ENCODE peak calls at places on chromosome 6, in eight cellular contexts. One of them, this sample, is unnamed.

GRCh38 chr6:127956260-127956888 is 55.5 kb upstream of the THEMIS start:
- DNase-seq in fibroblast of mammary gland: peak
- DNase-seq in central memory CD8-positive, alpha-beta T cell: no peak
- DNase-seq in SW480: no peak
- DNase-seq in thoracic aorta: no peak
- DNase-seq in T-helper 2 cell: no peak
- DNase-seq in NCI-H1105 treated with DMSO at 0.1 percent for 48 hours: no peak
- DNase-seq in NK-92 treated with Interleukin-12 subunit alpha and Interleukin-12 subunit beta, amount 100 ng/mL, for 24 hours: no peak
- DNase-seq in this sample: no peak

GRCh38 chr6:165186041-165186440 is 123.4 kb downstream of the C6orf118 start:
- DNase-seq in thoracic aorta: no peak
- DNase-seq in central memory CD8-positive, alpha-beta T cell: no peak
- DNase-seq in SW480: no peak
- DNase-seq in NCI-H1105 treated with DMSO at 0.1 percent for 48 hours: no peak
- DNase-seq in fibroblast of mammary gland: peak
- DNase-seq in NK-92 treated with Interleukin-12 subunit alpha and Interleukin-12 subunit beta, amount 100 ng/mL, for 24 hours: no peak
- DNase-seq in T-helper 2 cell: no peak
- DNase-seq in this sample: no peak

GRCh38 chr6:167652701-167653095 is 174.0 kb upstream of the AFDN start:
- DNase-seq in thoracic aorta: no peak
- DNase-seq in T-helper 2 cell: no peak
- DNase-seq in central memory CD8-positive, alpha-beta T cell: no peak
- DNase-seq in NK-92 treated with Interleukin-12 subunit alpha and Interleukin-12 subunit beta, amount 100 ng/mL, for 24 hours: no peak
- DNase-seq in fibroblast of mammary gland: no peak
- DNase-seq in SW480: no peak
- DNase-seq in NCI-H1105 treated with DMSO at 0.1 percent for 48 hours: no peak
- DNase-seq in this sample: no peak

GRCh38 chr6:110547266-110547964 is 71.0 kb upstream of the SLC22A16 start:
- DNase-seq in SW480: peak
- DNase-seq in T-helper 2 cell: no peak
- DNase-seq in NCI-H1105 treated with DMSO at 0.1 percent for 48 hours: no peak
- DNase-seq in central memory CD8-positive, alpha-beta T cell: no peak
- DNase-seq in thoracic aorta: no peak
- DNase-seq in NK-92 treated with Interleukin-12 subunit alpha and Interleukin-12 subunit beta, amount 100 ng/mL, for 24 hours: no peak
- DNase-seq in fibroblast of mammary gland: peak
- DNase-seq in this sample: no peak

GRCh38 chr6:106519460-106520394 is 109.6 kb downstream of the RTN4IP1 start:
- DNase-seq in SW480: peak
- DNase-seq in NK-92 treated with Interleukin-12 subunit alpha and Interleukin-12 subunit beta, amount 100 ng/mL, for 24 hours: peak
- DNase-seq in thoracic aorta: no peak
- DNase-seq in NCI-H1105 treated with DMSO at 0.1 percent for 48 hours: no peak
- DNase-seq in fibroblast of mammary gland: peak
- DNase-seq in central memory CD8-positive, alpha-beta T cell: peak
- DNase-seq in T-helper 2 cell: peak
- DNase-seq in this sample: peak

GRCh38 chr6:132219901-132220300 is 181.4 kb downstream of the MOXD1 start:
- DNase-seq in NCI-H1105 treated with DMSO at 0.1 percent for 48 hours: no peak
- DNase-seq in T-helper 2 cell: no peak
- DNase-seq in thoracic aorta: no peak
- DNase-seq in NK-92 treated with Interleukin-12 subunit alpha and Interleukin-12 subunit beta, amount 100 ng/mL, for 24 hours: no peak
- DNase-seq in SW480: no peak
- DNase-seq in central memory CD8-positive, alpha-beta T cell: no peak
- DNase-seq in fibroblast of mammary gland: no peak
- DNase-seq in this sample: no peak

GRCh38 chr6:83183082-83183828 is 9.8 kb downstream of the PGM3 start:
- DNase-seq in NCI-H1105 treated with DMSO at 0.1 percent for 48 hours: no peak
- DNase-seq in central memory CD8-positive, alpha-beta T cell: no peak
- DNase-seq in T-helper 2 cell: no peak
- DNase-seq in fibroblast of mammary gland: peak
- DNase-seq in thoracic aorta: no peak
- DNase-seq in NK-92 treated with Interleukin-12 subunit alpha and Interleukin-12 subunit beta, amount 100 ng/mL, for 24 hours: no peak
- DNase-seq in SW480: no peak
- DNase-seq in this sample: no peak

GRCh38 chr6:11078266-11078665 is 15.4 kb upstream of the SMIM13 start:
- DNase-seq in fibroblast of mammary gland: no peak
- DNase-seq in NCI-H1105 treated with DMSO at 0.1 percent for 48 hours: no peak
- DNase-seq in SW480: no peak
- DNase-seq in central memory CD8-positive, alpha-beta T cell: no peak
- DNase-seq in T-helper 2 cell: no peak
- DNase-seq in NK-92 treated with Interleukin-12 subunit alpha and Interleukin-12 subunit beta, amount 100 ng/mL, for 24 hours: no peak
- DNase-seq in thoracic aorta: no peak
- DNase-seq in this sample: no peak

GRCh38 chr6:136031982-136032381 is 180.5 kb downstream of the PDE7B start:
- DNase-seq in SW480: no peak
- DNase-seq in NCI-H1105 treated with DMSO at 0.1 percent for 48 hours: peak
- DNase-seq in NK-92 treated with Interleukin-12 subunit alpha and Interleukin-12 subunit beta, amount 100 ng/mL, for 24 hours: no peak
- DNase-seq in T-helper 2 cell: no peak
- DNase-seq in central memory CD8-positive, alpha-beta T cell: no peak
- DNase-seq in fibroblast of mammary gland: peak
- DNase-seq in thoracic aorta: no peak
- DNase-seq in this sample: no peak

GRCh38 chr6:105322499-105323231 is 80.2 kb downstream of the PREP start:
- DNase-seq in NK-92 treated with Interleukin-12 subunit alpha and Interleukin-12 subunit beta, amount 100 ng/mL, for 24 hours: no peak
- DNase-seq in central memory CD8-positive, alpha-beta T cell: no peak
- DNase-seq in NCI-H1105 treated with DMSO at 0.1 percent for 48 hours: no peak
- DNase-seq in fibroblast of mammary gland: no peak
- DNase-seq in thoracic aorta: no peak
- DNase-seq in T-helper 2 cell: no peak
- DNase-seq in SW480: no peak
- DNase-seq in this sample: no peak

GRCh38 chr6:130178692-130179091 is 44.1 kb downstream of the SAMD3 start:
- DNase-seq in NK-92 treated with Interleukin-12 subunit alpha and Interleukin-12 subunit beta, amount 100 ng/mL, for 24 hours: no peak
- DNase-seq in SW480: peak
- DNase-seq in NCI-H1105 treated with DMSO at 0.1 percent for 48 hours: no peak
- DNase-seq in T-helper 2 cell: no peak
- DNase-seq in thoracic aorta: no peak
- DNase-seq in fibroblast of mammary gland: peak
- DNase-seq in central memory CD8-positive, alpha-beta T cell: no peak
- DNase-seq in this sample: no peak

GRCh38 chr6:89323461-89324098 is 8.5 kb upstream of the GABRR2 start:
- DNase-seq in central memory CD8-positive, alpha-beta T cell: no peak
- DNase-seq in T-helper 2 cell: no peak
- DNase-seq in NCI-H1105 treated with DMSO at 0.1 percent for 48 hours: no peak
- DNase-seq in fibroblast of mammary gland: peak
- DNase-seq in NK-92 treated with Interleukin-12 subunit alpha and Interleukin-12 subunit beta, amount 100 ng/mL, for 24 hours: no peak
- DNase-seq in SW480: no peak
- DNase-seq in thoracic aorta: no peak
- DNase-seq in this sample: no peak

GRCh38 chr6:148192310-148192709 is 150.3 kb upstream of the SASH1 start:
- DNase-seq in SW480: no peak
- DNase-seq in central memory CD8-positive, alpha-beta T cell: no peak
- DNase-seq in thoracic aorta: no peak
- DNase-seq in NCI-H1105 treated with DMSO at 0.1 percent for 48 hours: no peak
- DNase-seq in NK-92 treated with Interleukin-12 subunit alpha and Interleukin-12 subunit beta, amount 100 ng/mL, for 24 hours: no peak
- DNase-seq in T-helper 2 cell: no peak
- DNase-seq in fibroblast of mammary gland: peak
- DNase-seq in this sample: no peak